ENCODE peak calls at places on chromosomes 3 and 15, in eight cellular contexts. Y, L, R, B, F, P, G and M are unnamed samples.
A peak's percentile ranks its signal among the peaks of the same experiment; 100 is the strongest.

GRCh38 chr3:106820726-106821362 is 556.4 kb upstream of the CCDC54 start:
- DNase-seq in Y (no peak), L (no peak), R (no peak), B (no peak), F (no peak), P (no peak), G (peak; percentile 20), M (no peak)

GRCh38 chr3:122679467-122680291 is 960 bp upstream of the PARP14 start:
- DNase-seq in Y (peak; percentile 28), L (no peak), R (peak; percentile 15), B (peak; percentile 29), F (peak; percentile 9), P (peak; percentile 19), G (no peak), M (peak; percentile 9)

GRCh38 chr3:46843508-46843907 is 19.7 kb downstream of the MYL3 start:
- DNase-seq in Y (no peak), L (no peak), R (no peak), B (no peak), F (no peak), P (no peak), G (no peak), M (no peak)

GRCh38 chr3:139982404-139982803 is 47.4 kb downstream of the CLSTN2 start:
- DNase-seq in Y (peak; percentile 11), L (peak; percentile 36), R (no peak), B (peak; percentile 3), F (no peak), P (no peak), G (no peak), M (no peak)

GRCh38 chr3:47362704-47363103 is 18.1 kb upstream of the PTPN23 start:
- DNase-seq in Y (no peak), L (no peak), R (no peak), B (no peak), F (no peak), P (no peak), G (no peak), M (no peak)

GRCh38 chr3:8638994-8639393 is 5.6 kb downstream of the SSUH2 start:
- DNase-seq in Y (no peak), L (no peak), R (no peak), B (no peak), F (no peak), P (no peak), G (no peak), M (no peak)

GRCh38 chr3:54874816-54875556 is 52.9 kb downstream of the LRTM1 start:
- DNase-seq in Y (no peak), L (no peak), R (no peak), B (no peak), F (peak; percentile 41), P (no peak), G (no peak), M (peak; percentile 15)

GRCh38 chr3:131036200-131036816 is 9.6 kb downstream of the NEK11 start:
- DNase-seq in Y (no peak), L (no peak), R (no peak), B (no peak), F (peak; percentile 81), P (peak; percentile 89), G (no peak), M (peak; percentile 61)

GRCh38 chr3:111594205-111594604 is 941 bp downstream of the ZBED2 start:
- DNase-seq in Y (no peak), L (no peak), R (no peak), B (no peak), F (peak; percentile 76), P (peak; percentile 96), G (no peak), M (peak; percentile 68)

GRCh38 chr3:133754973-133755828 is 9.0 kb downstream of the TF start:
- DNase-seq in Y (no peak), L (no peak), R (no peak), B (no peak), F (no peak), P (no peak), G (no peak), M (no peak)

GRCh38 chr15:25385986-25386385 is 52.8 kb downstream of the UBE3A start:
- DNase-seq in Y (no peak), L (no peak), R (no peak), B (no peak), F (no peak), P (no peak), G (no peak), M (no peak)

GRCh38 chr15:70268698-70269251 is 171.1 kb upstream of the TLE3 start:
- DNase-seq in Y (no peak), L (no peak), R (no peak), B (no peak), F (no peak), P (peak; percentile 37), G (no peak), M (no peak)

GRCh38 chr15:70270752-70271111 is 173.0 kb upstream of the TLE3 start:
- DNase-seq in Y (no peak), L (no peak), R (no peak), B (no peak), F (no peak), P (no peak), G (no peak), M (no peak)

GRCh38 chr15:70271422-70272088 is 173.8 kb upstream of the TLE3 start:
- DNase-seq in Y (peak; percentile 50), L (no peak), R (no peak), B (no peak), F (peak; percentile 97), P (peak; percentile 98), G (no peak), M (peak; percentile 94)

GRCh38 chr15:70269331-70269911 is 171.7 kb upstream of the TLE3 start:
- DNase-seq in Y (peak; percentile 48), L (no peak), R (no peak), B (no peak), F (no peak), P (no peak), G (no peak), M (no peak)

DNA sequence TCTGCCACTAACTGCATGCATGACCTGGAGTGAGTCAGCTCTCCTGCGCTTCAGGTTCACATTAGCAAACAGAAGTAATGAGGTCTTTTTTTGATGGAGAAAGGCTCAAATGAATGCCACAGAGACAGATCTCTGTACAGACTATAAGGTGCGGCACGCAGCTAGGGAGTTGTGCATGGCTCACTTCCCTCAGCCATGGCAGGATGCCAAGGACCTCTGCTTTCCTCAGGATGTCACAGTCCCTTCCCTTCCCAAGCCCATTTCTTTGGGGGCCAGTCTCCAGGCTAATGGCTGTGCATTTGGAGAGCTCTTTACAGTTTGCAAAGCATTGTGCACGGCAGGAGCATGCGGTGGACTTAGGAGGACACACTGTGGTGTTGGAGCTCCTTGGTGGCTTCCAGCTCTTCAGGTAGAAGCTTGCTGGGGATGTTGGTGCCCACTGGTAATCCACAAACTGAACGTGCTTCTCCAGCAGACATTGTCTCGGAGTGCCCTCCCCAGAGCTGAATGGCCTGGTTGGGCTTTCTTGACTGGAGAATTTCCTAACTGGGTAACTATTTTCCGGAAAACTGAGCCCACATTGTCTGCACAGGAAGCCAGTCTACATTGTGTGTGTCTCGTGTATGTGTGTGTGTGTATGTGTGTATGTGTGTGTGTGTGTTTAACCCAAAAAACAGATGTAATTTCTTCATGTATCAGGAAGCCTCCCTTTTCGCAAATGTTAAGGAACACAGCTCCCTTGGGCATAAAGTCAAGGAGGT is 172.5 kb upstream of the TLE3 start:
- DNase-seq in Y (no peak), L (no peak), R (no peak), B (no peak), F (peak; percentile 34), P (no peak), G (no peak), M (no peak)
- TF ChIP-seq CTCF in Y (no peak), L (no peak), R (no peak), B (no peak), F (no peak), P (no peak), G (no peak), M (no peak)

DNA sequence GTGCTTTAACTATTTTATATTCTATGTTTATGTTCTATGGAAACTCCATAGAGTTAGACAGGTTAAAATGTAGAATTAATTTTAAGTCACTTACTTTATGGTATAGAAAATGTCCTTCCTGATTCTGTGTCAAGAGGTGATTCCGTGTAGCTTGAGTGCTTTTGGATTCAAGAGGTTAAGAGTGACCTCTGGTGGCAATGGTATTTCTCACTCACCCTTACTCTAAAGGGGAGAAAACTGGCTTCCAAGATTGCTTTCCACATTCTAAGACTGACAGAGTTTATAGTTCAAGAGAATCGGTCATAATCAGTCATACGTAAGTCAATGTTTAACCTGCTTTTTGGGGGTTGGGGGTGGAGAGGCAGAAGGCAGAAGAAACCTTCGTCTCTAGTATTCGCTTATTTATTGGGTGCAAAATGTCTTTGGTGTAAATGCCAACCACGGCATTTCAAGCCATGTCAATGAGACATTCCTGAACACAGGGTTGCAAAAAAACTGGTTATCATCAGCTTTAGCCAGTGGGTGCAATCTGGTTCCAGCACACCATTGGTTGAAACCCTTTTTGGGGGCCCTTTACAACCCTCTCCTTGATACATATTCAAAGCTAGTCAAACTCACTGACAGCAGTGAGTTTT is 92.0 kb upstream of the VGLL3 start:
- DNase-seq in Y (peak; percentile 75), L (peak; percentile 30), R (peak; percentile 6), B (peak; percentile 29), F (peak; percentile 73), P (peak; percentile 54), G (no peak), M (peak; percentile 59)
- TF ChIP-seq CTCF in Y (peak; percentile 82), L (peak; percentile 70), R (peak; percentile 52), B (peak; percentile 86), F (peak; percentile 83), P (peak; percentile 74), G (peak; percentile 55), M (peak; percentile 83)

DNA sequence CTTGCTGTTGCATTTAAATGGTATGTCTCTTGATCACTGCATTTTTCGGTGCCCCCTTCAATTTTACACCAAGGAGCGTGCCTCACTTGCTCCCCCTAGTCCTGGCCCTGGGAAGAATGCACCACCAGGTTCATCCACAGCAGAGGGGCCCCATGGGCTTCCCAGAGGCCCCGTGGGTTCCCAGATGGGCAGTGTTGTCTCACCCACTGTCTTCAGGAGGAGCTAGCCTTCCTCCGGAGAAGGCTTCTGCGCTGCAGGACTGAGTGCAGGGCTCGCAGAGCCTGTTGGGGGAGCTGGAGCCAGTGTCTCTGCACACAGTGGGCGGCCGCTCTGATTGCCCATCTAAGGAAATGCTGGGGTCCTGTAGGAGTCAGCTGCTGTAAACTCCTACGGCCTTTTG is 45.9 kb downstream of the POLR2M start:
- DNase-seq in Y (peak; percentile 62), L (no peak), R (peak; percentile 26), B (peak; percentile 71), F (no peak), P (no peak), G (no peak), M (no peak)
- TF ChIP-seq CTCF in Y (peak; percentile 43), L (no peak), R (peak; percentile 42), B (peak; percentile 54), F (no peak), P (peak; percentile 9), G (peak; percentile 31), M (peak; percentile 41)

GRCh38 chr15:77654975-77655374 is 22.3 kb upstream of the LINGO1 start:
- DNase-seq in Y (peak; percentile 66), L (peak; percentile 54), R (peak; percentile 40), B (peak; percentile 76), F (no peak), P (no peak), G (no peak), M (no peak)
- TF ChIP-seq CTCF in Y (peak; percentile 59), L (peak; percentile 32), R (peak; percentile 49), B (peak; percentile 77), F (peak; percentile 9), P (no peak), G (peak; percentile 17), M (peak; percentile 62)

DNA sequence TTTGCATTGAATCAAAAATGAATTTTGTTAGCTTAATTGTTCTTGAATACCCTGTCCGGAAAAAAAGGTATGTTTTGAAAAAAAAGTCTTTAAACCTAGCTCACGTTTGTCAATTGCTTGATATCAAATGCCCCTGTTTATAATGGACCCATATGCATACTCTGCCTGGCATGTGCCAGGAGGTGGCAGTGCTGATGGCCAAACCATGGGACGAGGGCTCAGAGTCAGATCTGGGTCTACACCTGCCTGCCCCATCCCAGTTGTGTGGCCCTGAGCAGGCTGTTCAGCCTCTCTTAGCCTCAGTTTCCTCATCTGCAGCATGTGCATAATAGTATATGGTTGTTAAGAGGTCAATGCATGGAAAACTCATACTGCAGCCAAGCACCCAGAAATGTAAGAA is 38.8 kb downstream of the PRKCD start:
- DNase-seq in Y (no peak), L (peak; percentile 25), R (no peak), B (no peak), F (no peak), P (no peak), G (no peak), M (no peak)
- TF ChIP-seq CTCF in Y (no peak), L (peak; percentile 25), R (no peak), B (peak; percentile 14), F (peak; percentile 8), P (no peak), G (no peak), M (peak; percentile 33)